ENCODE peak calls at places on chromosomes 12 and 14, in nine cellular contexts. One of them, this sample, is unnamed.
A peak's percentile ranks its signal among the peaks of the same experiment; 100 is the strongest.

GRCh38 chr14:104586832-104587620 is 7.5 kb downstream of the C14orf180 start:
- DNase-seq in thyroid gland: no peak
- DNase-seq in ovary: no peak
- DNase-seq in right lobe of liver: no peak
- DNase-seq in A549: no peak
- DNase-seq in HCT116: no peak
- DNase-seq in suprapubic skin: no peak
- DNase-seq in body of pancreas: peak; percentile 42
- DNase-seq in transverse colon: no peak
- DNase-seq in this sample: peak; percentile 21

GRCh38 chr12:98198261-98198982 is 317.0 kb upstream of the TMPO start:
- DNase-seq in HCT116: no peak
- DNase-seq in right lobe of liver: no peak
- DNase-seq in body of pancreas: no peak
- DNase-seq in ovary: no peak
- DNase-seq in A549: no peak
- DNase-seq in suprapubic skin: no peak
- DNase-seq in transverse colon: no peak
- DNase-seq in thyroid gland: no peak
- DNase-seq in this sample: no peak

GRCh38 chr12:111446044-111446581 is 40.4 kb downstream of the SH2B3 start:
- DNase-seq in transverse colon: peak; percentile 71
- DNase-seq in thyroid gland: peak; percentile 64
- DNase-seq in suprapubic skin: no peak
- DNase-seq in HCT116: no peak
- DNase-seq in ovary: peak; percentile 79
- DNase-seq in body of pancreas: peak; percentile 96
- DNase-seq in right lobe of liver: peak; percentile 58
- DNase-seq in A549: no peak
- DNase-seq in this sample: peak; percentile 80

GRCh38 chr12:19021240-19021639 is 108.3 kb upstream of the PLEKHA5 start:
- DNase-seq in transverse colon: no peak
- DNase-seq in suprapubic skin: no peak
- DNase-seq in A549: no peak
- DNase-seq in body of pancreas: no peak
- DNase-seq in thyroid gland: no peak
- DNase-seq in ovary: no peak
- DNase-seq in HCT116: no peak
- DNase-seq in right lobe of liver: no peak
- DNase-seq in this sample: no peak

GRCh38 chr12:48930475-48930874 is 5.2 kb upstream of the FKBP11 start:
- DNase-seq in suprapubic skin: no peak
- DNase-seq in ovary: no peak
- DNase-seq in thyroid gland: no peak
- DNase-seq in transverse colon: no peak
- DNase-seq in A549: no peak
- DNase-seq in HCT116: no peak
- DNase-seq in right lobe of liver: no peak
- DNase-seq in body of pancreas: no peak
- DNase-seq in this sample: no peak

GRCh38 chr12:25017336-25017735 is 68.4 kb upstream of the BCAT1 start:
- DNase-seq in suprapubic skin: no peak
- DNase-seq in ovary: no peak
- DNase-seq in transverse colon: no peak
- DNase-seq in thyroid gland: peak; percentile 14
- DNase-seq in A549: no peak
- DNase-seq in HCT116: no peak
- DNase-seq in right lobe of liver: no peak
- DNase-seq in body of pancreas: no peak
- DNase-seq in this sample: no peak

GRCh38 chr14:61510736-61511557 is 184.4 kb upstream of the HIF1A start:
- DNase-seq in right lobe of liver: no peak
- DNase-seq in transverse colon: no peak
- DNase-seq in thyroid gland: peak; percentile 77
- DNase-seq in suprapubic skin: peak; percentile 61
- DNase-seq in A549: no peak
- DNase-seq in ovary: no peak
- DNase-seq in body of pancreas: peak; percentile 39
- DNase-seq in HCT116: no peak
- DNase-seq in this sample: peak; percentile 32

GRCh38 chr12:60539592-60539991 is 943.8 kb downstream of the SLC16A7 start:
- DNase-seq in right lobe of liver: no peak
- DNase-seq in transverse colon: no peak
- DNase-seq in A549: no peak
- DNase-seq in body of pancreas: no peak
- DNase-seq in ovary: no peak
- DNase-seq in thyroid gland: no peak
- DNase-seq in HCT116: no peak
- DNase-seq in suprapubic skin: no peak
- DNase-seq in this sample: peak; percentile 63

GRCh38 chr12:481422-481821 is 21.7 kb downstream of the B4GALNT3 start:
- DNase-seq in suprapubic skin: no peak
- DNase-seq in body of pancreas: peak; percentile 33
- DNase-seq in right lobe of liver: no peak
- DNase-seq in transverse colon: no peak
- DNase-seq in A549: no peak
- DNase-seq in HCT116: no peak
- DNase-seq in thyroid gland: no peak
- DNase-seq in ovary: peak; percentile 56
- DNase-seq in this sample: no peak

GRCh38 chr14:52443506-52443905 is 108.8 kb downstream of the TXNDC16 start:
- DNase-seq in ovary: no peak
- DNase-seq in A549: no peak
- DNase-seq in body of pancreas: no peak
- DNase-seq in transverse colon: no peak
- DNase-seq in HCT116: no peak
- DNase-seq in suprapubic skin: no peak
- DNase-seq in right lobe of liver: no peak
- DNase-seq in thyroid gland: no peak
- DNase-seq in this sample: no peak

GRCh38 chr12:52062167-52063080 is 7.4 kb upstream of the ATG101 start:
- DNase-seq in ovary: peak; percentile 64
- DNase-seq in transverse colon: no peak
- DNase-seq in suprapubic skin: peak; percentile 62
- DNase-seq in right lobe of liver: no peak
- DNase-seq in HCT116: no peak
- DNase-seq in thyroid gland: no peak
- DNase-seq in body of pancreas: no peak
- DNase-seq in A549: no peak
- DNase-seq in this sample: peak; percentile 80

DNA sequence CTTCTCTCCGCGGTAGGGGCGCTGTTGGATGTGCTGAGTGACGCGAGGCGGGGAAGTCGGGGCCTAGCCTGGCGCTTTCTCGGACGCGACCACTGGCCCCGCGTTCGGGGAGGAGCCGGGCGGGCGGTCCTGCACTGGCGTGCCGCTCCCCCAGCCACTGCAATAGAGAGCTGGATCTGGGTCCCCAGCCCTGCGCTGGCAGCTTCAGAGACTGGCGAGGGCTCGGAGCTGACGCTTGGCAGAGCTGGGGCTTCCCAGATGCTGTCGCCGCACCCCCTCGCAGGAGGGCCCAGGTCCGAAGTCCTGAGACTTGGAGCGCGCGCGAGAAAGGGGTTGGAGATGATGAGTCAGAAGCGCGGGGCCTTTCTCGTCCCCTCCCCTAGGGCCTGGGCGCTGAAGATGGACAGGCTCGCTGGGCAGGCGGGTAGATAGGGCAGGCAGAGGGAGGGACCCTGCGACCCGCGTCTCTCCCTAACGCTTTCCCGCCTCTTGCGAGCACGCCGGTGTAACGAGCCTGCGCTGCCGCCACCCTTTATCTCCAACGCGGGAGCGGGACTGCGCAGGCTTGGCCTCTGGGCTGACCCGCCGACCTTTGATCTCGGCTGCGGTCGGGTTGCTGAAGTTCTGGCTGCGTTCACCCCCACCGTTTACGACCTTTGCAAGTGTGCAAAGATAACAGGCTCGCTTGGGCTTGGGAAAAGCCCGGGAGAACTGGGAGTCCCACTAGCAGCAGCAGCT is 3.0 kb downstream of the TMEM253 start:
- DNase-seq in body of pancreas: peak; percentile 96
- DNase-seq in right lobe of liver: peak; percentile 96
- DNase-seq in suprapubic skin: peak; percentile 98
- DNase-seq in HCT116: peak; percentile 90
- DNase-seq in thyroid gland: peak; percentile 98
- DNase-seq in ovary: peak; percentile 96
- DNase-seq in A549: peak; percentile 98
- DNase-seq in transverse colon: peak; percentile 97
- DNase-seq in this sample: peak; percentile 98
- TF ChIP-seq POLR2A in body of pancreas: peak; percentile 85
- TF ChIP-seq POLR2A in right lobe of liver: peak; percentile 79
- TF ChIP-seq POLR2A in suprapubic skin: no peak
- TF ChIP-seq POLR2A in HCT116: peak; percentile 64
- TF ChIP-seq POLR2A in thyroid gland: peak; percentile 96
- TF ChIP-seq POLR2A in ovary: peak; percentile 69
- TF ChIP-seq POLR2A in A549: peak; percentile 86
- TF ChIP-seq POLR2A in transverse colon: peak; percentile 89
- TF ChIP-seq POLR2A in this sample: peak; percentile 88

GRCh38 chr12:56224102-56224701 is at the start of gene NABP2:
- DNase-seq in transverse colon: peak; percentile 99
- DNase-seq in A549: peak; percentile 99
- DNase-seq in right lobe of liver: peak; percentile 98
- DNase-seq in ovary: peak; percentile 98
- DNase-seq in suprapubic skin: peak; percentile 99
- DNase-seq in body of pancreas: peak; percentile 98
- DNase-seq in thyroid gland: peak; percentile 99
- DNase-seq in HCT116: peak; percentile 94
- DNase-seq in this sample: peak; percentile 96
- TF ChIP-seq POLR2A in transverse colon: peak; percentile 56
- TF ChIP-seq POLR2A in A549: peak; percentile 61
- TF ChIP-seq POLR2A in right lobe of liver: peak; percentile 46
- TF ChIP-seq POLR2A in ovary: peak; percentile 36
- TF ChIP-seq POLR2A in suprapubic skin: no peak
- TF ChIP-seq POLR2A in body of pancreas: no peak
- TF ChIP-seq POLR2A in thyroid gland: peak; percentile 56
- TF ChIP-seq POLR2A in HCT116: no peak
- TF ChIP-seq POLR2A in this sample: peak; percentile 59

GRCh38 chr14:91357731-91358319 is 59.8 kb downstream of the CCDC88C start:
- DNase-seq in A549: no peak
- DNase-seq in HCT116: no peak
- DNase-seq in thyroid gland: no peak
- DNase-seq in ovary: no peak
- DNase-seq in body of pancreas: no peak
- DNase-seq in transverse colon: no peak
- DNase-seq in right lobe of liver: no peak
- DNase-seq in suprapubic skin: no peak
- DNase-seq in this sample: no peak

GRCh38 chr14:91360490-91361235 is 57.0 kb downstream of the CCDC88C start:
- DNase-seq in A549: no peak
- DNase-seq in ovary: no peak
- DNase-seq in suprapubic skin: no peak
- DNase-seq in body of pancreas: no peak
- DNase-seq in transverse colon: no peak
- DNase-seq in HCT116: no peak
- DNase-seq in thyroid gland: no peak
- DNase-seq in right lobe of liver: no peak
- DNase-seq in this sample: no peak

GRCh38 chr14:91356218-91356763 is 61.3 kb downstream of the CCDC88C start:
- DNase-seq in right lobe of liver: no peak
- DNase-seq in transverse colon: no peak
- DNase-seq in A549: no peak
- DNase-seq in body of pancreas: no peak
- DNase-seq in ovary: no peak
- DNase-seq in HCT116: no peak
- DNase-seq in suprapubic skin: no peak
- DNase-seq in thyroid gland: no peak
- DNase-seq in this sample: no peak

GRCh38 chr14:91357272-91357671 is 60.3 kb downstream of the CCDC88C start:
- DNase-seq in A549: no peak
- DNase-seq in HCT116: no peak
- DNase-seq in ovary: no peak
- DNase-seq in transverse colon: no peak
- DNase-seq in right lobe of liver: no peak
- DNase-seq in body of pancreas: no peak
- DNase-seq in thyroid gland: no peak
- DNase-seq in suprapubic skin: no peak
- DNase-seq in this sample: no peak

DNA sequence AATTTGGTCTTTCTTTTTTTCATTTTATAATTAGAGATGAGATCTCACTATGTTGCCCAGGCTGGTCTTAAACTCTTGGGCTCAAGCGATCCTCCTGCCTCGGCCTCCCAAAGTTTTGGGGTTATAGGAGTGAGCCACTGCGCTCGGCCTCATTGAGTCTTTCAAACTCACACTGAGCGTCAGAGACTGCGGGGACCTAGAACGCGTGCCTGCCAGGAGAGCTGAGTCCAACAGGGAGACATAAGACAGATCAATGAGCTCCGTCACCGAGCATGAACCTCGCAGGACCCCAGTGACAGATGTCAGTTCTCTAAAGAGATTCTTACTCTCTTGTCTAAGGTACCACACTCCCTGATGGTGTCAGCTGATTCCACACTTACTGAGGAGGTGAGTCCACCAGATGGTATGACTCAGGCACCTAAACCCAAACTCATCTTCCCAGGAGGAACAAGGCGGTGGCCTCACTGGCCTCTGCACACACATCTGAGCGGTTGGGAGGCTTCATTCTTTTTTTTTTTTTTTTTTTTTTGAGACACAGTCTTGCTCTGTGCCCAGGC is 58.9 kb downstream of the CCDC88C start:
- DNase-seq in thyroid gland: no peak
- DNase-seq in A549: no peak
- DNase-seq in suprapubic skin: no peak
- DNase-seq in ovary: no peak
- DNase-seq in right lobe of liver: no peak
- DNase-seq in HCT116: no peak
- DNase-seq in transverse colon: no peak
- DNase-seq in body of pancreas: no peak
- DNase-seq in this sample: no peak
- TF ChIP-seq POLR2A in thyroid gland: no peak
- TF ChIP-seq POLR2A in A549: no peak
- TF ChIP-seq POLR2A in suprapubic skin: no peak
- TF ChIP-seq POLR2A in ovary: no peak
- TF ChIP-seq POLR2A in right lobe of liver: no peak
- TF ChIP-seq POLR2A in HCT116: no peak
- TF ChIP-seq POLR2A in transverse colon: no peak
- TF ChIP-seq POLR2A in body of pancreas: no peak
- TF ChIP-seq POLR2A in this sample: no peak

DNA sequence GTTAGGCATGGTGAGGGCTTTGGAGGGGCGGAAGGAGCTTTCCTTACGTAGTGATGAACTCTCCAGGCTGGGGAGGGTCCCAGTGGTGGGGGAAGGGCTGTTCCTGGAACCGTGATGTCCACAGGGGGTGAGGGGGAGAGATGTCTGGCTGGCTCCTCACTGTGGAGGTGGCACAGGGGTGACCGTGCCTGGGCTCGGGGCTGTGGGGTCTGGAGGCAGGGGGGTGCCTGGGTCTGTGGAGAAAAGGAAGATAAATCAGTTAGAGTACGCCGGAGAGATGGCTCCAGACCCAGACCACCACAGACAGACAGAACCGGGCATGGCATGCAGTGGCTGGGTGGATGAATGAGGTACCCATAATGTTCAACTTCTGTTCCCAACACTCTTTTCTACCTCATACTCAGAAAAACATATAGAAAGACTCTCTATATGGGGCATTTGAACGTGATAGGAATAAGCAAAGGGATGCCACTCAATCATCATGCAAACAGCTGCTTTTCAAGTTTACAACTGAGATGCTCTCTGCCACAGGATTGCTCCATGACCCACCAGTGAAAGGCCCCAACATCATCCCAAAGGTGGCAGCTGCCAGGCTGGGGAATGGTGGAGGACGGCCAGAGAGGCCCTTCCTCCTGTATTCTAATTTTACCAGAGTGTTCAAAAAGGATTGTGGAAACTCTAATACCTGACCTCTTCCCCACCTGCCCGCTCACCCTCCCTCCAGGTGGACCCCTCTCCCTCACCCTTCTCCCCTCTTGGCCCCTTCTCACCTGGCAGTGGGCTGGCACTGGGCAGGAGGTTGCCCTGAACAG is 5.6 kb downstream of the MYL6 start:
- DNase-seq in A549: no peak
- DNase-seq in right lobe of liver: no peak
- DNase-seq in thyroid gland: no peak
- DNase-seq in body of pancreas: no peak
- DNase-seq in transverse colon: no peak
- DNase-seq in HCT116: no peak
- DNase-seq in ovary: no peak
- DNase-seq in suprapubic skin: no peak
- DNase-seq in this sample: no peak
- TF ChIP-seq POLR2A in A549: no peak
- TF ChIP-seq POLR2A in right lobe of liver: no peak
- TF ChIP-seq POLR2A in thyroid gland: no peak
- TF ChIP-seq POLR2A in body of pancreas: no peak
- TF ChIP-seq POLR2A in transverse colon: no peak
- TF ChIP-seq POLR2A in HCT116: no peak
- TF ChIP-seq POLR2A in ovary: no peak
- TF ChIP-seq POLR2A in suprapubic skin: no peak
- TF ChIP-seq POLR2A in this sample: no peak

This sample was measured in adrenal gland.